ENCODE peak calls at places on chromosome 15, in six cellular contexts. One of them, this sample, is unnamed.

GRCh38 chr15:35173444-35174118 is 88.5 kb upstream of the NANOGP8 start:
- DNase-seq in IMR-90: peak
- DNase-seq in mesothelial cell of epicardium: no peak
- DNase-seq in colonic mucosa: no peak
- DNase-seq in left lung: no peak
- DNase-seq in Peyer's patch: no peak
- DNase-seq in this sample: no peak

GRCh38 chr15:66496951-66497501 is 536 bp downstream of the SNAPC5 start:
- DNase-seq in IMR-90: no peak
- DNase-seq in mesothelial cell of epicardium: no peak
- DNase-seq in colonic mucosa: no peak
- DNase-seq in left lung: no peak
- DNase-seq in Peyer's patch: no peak
- DNase-seq in this sample: no peak

GRCh38 chr15:68460166-68460565 is 28.2 kb upstream of the ITGA11 start:
- DNase-seq in IMR-90: no peak
- DNase-seq in mesothelial cell of epicardium: no peak
- DNase-seq in colonic mucosa: no peak
- DNase-seq in left lung: no peak
- DNase-seq in Peyer's patch: no peak
- DNase-seq in this sample: no peak

GRCh38 chr15:57319919-57320542 is 56.3 kb upstream of the CGNL1 start:
- DNase-seq in IMR-90: no peak
- DNase-seq in mesothelial cell of epicardium: no peak
- DNase-seq in colonic mucosa: no peak
- DNase-seq in left lung: no peak
- DNase-seq in Peyer's patch: no peak
- DNase-seq in this sample: no peak

GRCh38 chr15:70248116-70249025 is 150.7 kb upstream of the TLE3 start:
- DNase-seq in IMR-90: no peak
- DNase-seq in mesothelial cell of epicardium: no peak
- DNase-seq in colonic mucosa: no peak
- DNase-seq in left lung: no peak
- DNase-seq in Peyer's patch: no peak
- DNase-seq in this sample: no peak

GRCh38 chr15:49169880-49170597 is at the start of gene GALK2:
- DNase-seq in IMR-90: peak
- DNase-seq in mesothelial cell of epicardium: peak
- DNase-seq in colonic mucosa: peak
- DNase-seq in left lung: peak
- DNase-seq in Peyer's patch: peak
- DNase-seq in this sample: peak

GRCh38 chr15:101147181-101147580 is 104.7 kb downstream of the CHSY1 start:
- DNase-seq in IMR-90: no peak
- DNase-seq in mesothelial cell of epicardium: no peak
- DNase-seq in colonic mucosa: no peak
- DNase-seq in left lung: peak
- DNase-seq in Peyer's patch: no peak
- DNase-seq in this sample: no peak

GRCh38 chr15:67033521-67033920 is 31.9 kb upstream of the SMAD3 start:
- DNase-seq in IMR-90: no peak
- DNase-seq in mesothelial cell of epicardium: no peak
- DNase-seq in colonic mucosa: no peak
- DNase-seq in left lung: peak
- DNase-seq in Peyer's patch: peak
- DNase-seq in this sample: no peak

GRCh38 chr15:45522931-45523331 is 376 bp upstream of the SLC30A4 start:
- DNase-seq in IMR-90: peak
- DNase-seq in mesothelial cell of epicardium: no peak
- DNase-seq in colonic mucosa: no peak
- DNase-seq in left lung: no peak
- DNase-seq in Peyer's patch: no peak
- DNase-seq in this sample: no peak

GRCh38 chr15:62301993-62302665 is 137.0 kb upstream of the C2CD4B start:
- DNase-seq in IMR-90: peak
- DNase-seq in mesothelial cell of epicardium: no peak
- DNase-seq in colonic mucosa: no peak
- DNase-seq in left lung: no peak
- DNase-seq in Peyer's patch: no peak
- DNase-seq in this sample: no peak

DNA sequence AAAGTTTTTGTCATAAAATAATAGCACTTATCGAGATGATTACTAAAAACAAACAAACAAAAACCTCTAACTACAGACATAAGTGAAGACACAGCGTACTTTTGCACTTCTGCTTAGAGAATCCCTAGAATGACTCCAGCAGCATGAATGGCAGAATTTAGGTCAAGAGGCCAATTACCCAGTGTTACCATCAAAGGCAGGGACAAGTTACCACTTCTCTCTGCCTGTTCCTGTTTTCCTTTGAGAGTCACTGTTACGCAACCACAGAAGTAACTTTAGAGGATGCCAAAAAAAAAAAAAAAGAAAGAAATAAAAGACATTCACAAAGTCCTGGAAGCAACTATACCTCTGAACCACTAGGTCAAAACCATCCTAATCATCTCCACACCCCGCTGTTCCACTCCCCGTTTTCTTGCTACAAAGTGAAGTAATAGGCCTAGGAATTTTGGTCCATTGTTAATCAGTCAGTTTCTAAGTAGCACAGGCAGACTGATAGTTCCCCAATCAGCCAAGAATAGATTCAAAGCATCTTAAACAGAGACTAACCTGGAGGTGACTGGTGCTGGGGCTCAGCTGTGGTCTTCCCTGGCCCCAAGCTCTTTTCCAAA is 41.9 kb downstream of the FMN1 start:
- DNase-seq in IMR-90: peak
- DNase-seq in mesothelial cell of epicardium: no peak
- DNase-seq in colonic mucosa: no peak
- DNase-seq in left lung: no peak
- DNase-seq in Peyer's patch: no peak
- DNase-seq in this sample: no peak
- TF ChIP-seq CTCF in IMR-90: no peak
- TF ChIP-seq CTCF in mesothelial cell of epicardium: no peak
- TF ChIP-seq CTCF in colonic mucosa: no peak
- TF ChIP-seq CTCF in left lung: no peak
- TF ChIP-seq CTCF in Peyer's patch: no peak
- TF ChIP-seq CTCF in this sample: no peak

DNA sequence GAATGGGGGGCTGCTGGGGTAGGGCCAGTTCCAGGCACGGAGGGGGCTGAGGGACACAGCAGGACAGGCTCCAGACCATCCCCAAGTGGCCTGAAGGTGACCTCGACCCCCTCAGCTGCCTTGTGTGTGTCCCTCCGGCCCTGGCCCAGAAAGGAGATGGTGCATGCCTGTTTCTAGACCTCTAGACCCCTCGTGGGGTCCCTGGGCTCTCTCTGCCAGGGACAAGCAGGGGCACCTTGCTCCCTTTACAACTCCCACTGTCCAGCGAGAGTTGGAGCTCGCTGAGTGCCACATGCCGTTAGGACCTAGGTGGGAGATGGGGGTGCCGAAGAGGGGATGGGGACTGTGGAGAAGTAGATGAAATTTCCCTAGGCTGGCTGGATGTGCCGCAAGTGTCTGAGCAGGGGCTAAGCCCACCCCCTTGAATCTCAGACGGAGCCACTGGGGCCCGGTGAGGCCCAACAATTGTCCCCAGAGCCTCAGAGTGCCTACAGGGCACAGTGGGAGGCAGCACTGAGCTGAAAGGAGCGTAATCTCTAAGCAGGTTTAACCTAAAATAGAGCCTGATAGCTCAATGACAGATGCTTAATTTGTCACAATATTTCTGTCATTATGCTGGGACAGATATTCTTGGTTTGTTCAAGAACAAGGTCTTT is 23.7 kb upstream of the KLF13 start:
- DNase-seq in IMR-90: no peak
- DNase-seq in mesothelial cell of epicardium: no peak
- DNase-seq in colonic mucosa: no peak
- DNase-seq in left lung: no peak
- DNase-seq in Peyer's patch: peak
- DNase-seq in this sample: no peak
- TF ChIP-seq CTCF in IMR-90: no peak
- TF ChIP-seq CTCF in mesothelial cell of epicardium: no peak
- TF ChIP-seq CTCF in colonic mucosa: no peak
- TF ChIP-seq CTCF in left lung: no peak
- TF ChIP-seq CTCF in Peyer's patch: no peak
- TF ChIP-seq CTCF in this sample: no peak

DNA sequence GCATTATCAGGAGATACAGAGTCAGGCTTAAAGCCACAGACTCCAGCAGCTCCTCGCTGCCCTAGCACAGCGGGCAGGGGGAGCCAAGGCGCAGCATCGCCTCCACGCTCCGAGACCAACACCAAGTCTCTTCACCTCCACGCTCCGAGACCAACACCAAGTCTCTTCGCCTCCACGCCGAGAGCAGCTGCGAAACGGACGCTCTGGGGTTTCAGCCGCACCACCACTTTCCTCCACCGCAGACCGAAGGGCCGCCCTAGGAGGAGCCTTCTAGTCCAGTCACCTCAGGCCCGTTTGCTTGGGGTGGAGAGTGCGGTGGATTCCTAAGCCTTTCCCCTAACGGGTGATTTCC is 678 bp downstream of the DMXL2 start:
- DNase-seq in IMR-90: peak
- DNase-seq in mesothelial cell of epicardium: peak
- DNase-seq in colonic mucosa: peak
- DNase-seq in left lung: peak
- DNase-seq in Peyer's patch: peak
- DNase-seq in this sample: peak
- TF ChIP-seq CTCF in IMR-90: peak
- TF ChIP-seq CTCF in mesothelial cell of epicardium: no peak
- TF ChIP-seq CTCF in colonic mucosa: no peak
- TF ChIP-seq CTCF in left lung: peak
- TF ChIP-seq CTCF in Peyer's patch: no peak
- TF ChIP-seq CTCF in this sample: no peak

GRCh38 chr15:91968610-91969009 is 115.1 kb downstream of the SLCO3A1 start:
- DNase-seq in IMR-90: no peak
- DNase-seq in mesothelial cell of epicardium: no peak
- DNase-seq in colonic mucosa: no peak
- DNase-seq in left lung: no peak
- DNase-seq in Peyer's patch: no peak
- DNase-seq in this sample: no peak
- TF ChIP-seq CTCF in IMR-90: no peak
- TF ChIP-seq CTCF in mesothelial cell of epicardium: no peak
- TF ChIP-seq CTCF in colonic mucosa: no peak
- TF ChIP-seq CTCF in left lung: no peak
- TF ChIP-seq CTCF in Peyer's patch: no peak
- TF ChIP-seq CTCF in this sample: no peak

DNA sequence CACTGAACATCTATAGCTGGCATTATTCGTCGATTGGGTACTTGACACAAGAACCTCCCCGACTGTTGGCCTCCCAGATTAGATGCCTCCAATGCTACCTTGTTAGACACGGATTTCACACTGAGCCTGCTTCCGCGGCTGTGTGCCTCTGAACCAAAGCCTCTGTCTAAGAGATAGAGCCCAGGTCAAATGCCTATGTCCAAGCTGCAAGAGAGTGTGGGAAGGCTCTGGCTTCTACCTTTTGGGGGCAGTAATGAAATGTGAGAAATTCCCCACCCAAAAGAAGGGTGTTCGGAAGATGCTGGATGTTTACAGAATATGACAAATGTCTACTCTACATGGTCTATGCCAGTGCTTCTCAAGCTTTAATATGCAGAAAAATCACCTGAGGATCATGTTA is 2.0 kb upstream of the RPUSD2 start:
- DNase-seq in IMR-90: no peak
- DNase-seq in mesothelial cell of epicardium: no peak
- DNase-seq in colonic mucosa: no peak
- DNase-seq in left lung: no peak
- DNase-seq in Peyer's patch: no peak
- DNase-seq in this sample: no peak
- TF ChIP-seq CTCF in IMR-90: peak
- TF ChIP-seq CTCF in mesothelial cell of epicardium: no peak
- TF ChIP-seq CTCF in colonic mucosa: no peak
- TF ChIP-seq CTCF in left lung: no peak
- TF ChIP-seq CTCF in Peyer's patch: no peak
- TF ChIP-seq CTCF in this sample: no peak

GRCh38 chr15:65189102-65189740 is 4.1 kb upstream of the CLPX start:
- DNase-seq in IMR-90: peak
- DNase-seq in mesothelial cell of epicardium: peak
- DNase-seq in colonic mucosa: peak
- DNase-seq in left lung: no peak
- DNase-seq in Peyer's patch: peak
- DNase-seq in this sample: no peak
- TF ChIP-seq CTCF in IMR-90: peak
- TF ChIP-seq CTCF in mesothelial cell of epicardium: no peak
- TF ChIP-seq CTCF in colonic mucosa: no peak
- TF ChIP-seq CTCF in left lung: peak
- TF ChIP-seq CTCF in Peyer's patch: no peak
- TF ChIP-seq CTCF in this sample: no peak

DNA sequence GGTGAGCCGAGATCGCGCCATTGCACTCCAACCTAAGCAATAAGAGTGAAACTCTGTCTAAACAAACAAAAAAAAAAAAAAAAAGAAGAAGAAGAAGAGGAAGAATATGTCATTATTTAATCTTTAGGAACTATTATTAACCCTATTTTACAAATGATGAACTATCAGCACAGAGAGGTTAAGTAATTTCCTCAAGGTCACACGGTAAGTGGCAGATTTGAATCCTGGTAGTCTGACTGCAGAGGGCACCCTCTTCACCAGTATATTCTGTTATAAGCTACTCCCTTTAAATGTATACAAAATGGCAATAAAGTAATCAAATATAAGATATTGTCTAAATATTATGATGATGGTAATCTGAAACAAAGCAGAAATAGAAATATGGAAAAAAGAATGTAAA is 77.4 kb upstream of the HERC1 start:
- DNase-seq in IMR-90: no peak
- DNase-seq in mesothelial cell of epicardium: no peak
- DNase-seq in colonic mucosa: no peak
- DNase-seq in left lung: no peak
- DNase-seq in Peyer's patch: no peak
- DNase-seq in this sample: no peak
- TF ChIP-seq CTCF in IMR-90: no peak
- TF ChIP-seq CTCF in mesothelial cell of epicardium: no peak
- TF ChIP-seq CTCF in colonic mucosa: no peak
- TF ChIP-seq CTCF in left lung: no peak
- TF ChIP-seq CTCF in Peyer's patch: no peak
- TF ChIP-seq CTCF in this sample: no peak

This sample was measured in activated B cell treated with CpG ODN at 0.5 μM for 24 hours.